ENCODE peak calls at places on chromosomes 16 and 17, in seven cellular contexts. I is activated CD8-positive, alpha-beta memory T cell treated with anti-CD3 and anti-CD28 coated beads for 24 hours; S is stimulated activated CD4-positive, alpha-beta T cell treated with anti-CD3 and anti-CD28 coated beads, Interleukin-15, amount 100 ng/mL, for 24 hours; E is mesenteric fat pad; H is heart left ventricle; N is fibroblast of the aortic adventitia; R is caudate nucleus. M is an unnamed sample.

GRCh38 chr17:33964344-33964979 is 290.6 kb upstream of the CCL2 start:
- DNase-seq in H (no peak), E (no peak), N (no peak), R (no peak), S (no peak), I (no peak), M (no peak)

GRCh38 chr16:20944861-20945390 is 44.4 kb downstream of the LYRM1 start:
- DNase-seq in R (no peak), E (no peak), N (peak; percentile 20), H (no peak), I (peak; percentile 58), S (peak; percentile 63), M (peak; percentile 43)

GRCh38 chr16:19696961-19697360 is 21.1 kb downstream of the KNOP1 start:
- DNase-seq in N (no peak), E (no peak), R (peak; percentile 25), H (no peak), S (no peak), I (no peak), M (no peak)

GRCh38 chr17:77208217-77208808 is 67.5 kb downstream of the SEC14L1 start:
- DNase-seq in N (peak; percentile 66), E (no peak), H (peak; percentile 56), S (no peak), I (no peak), R (peak; percentile 48), M (peak; percentile 56)

GRCh38 chr16:23064642-23065041 is 84.6 kb downstream of the USP31 start:
- DNase-seq in N (no peak), I (no peak), R (no peak), E (no peak), S (no peak), H (no peak), M (peak; percentile 42)

GRCh38 chr17:7885357-7886226 is 3.0 kb upstream of the CHD3 start:
- DNase-seq in N (peak; percentile 18), R (peak; percentile 49), S (peak; percentile 66), E (no peak), I (peak; percentile 83), H (peak; percentile 41), M (peak; percentile 31)

GRCh38 chr16:74321356-74321755 is 24.7 kb downstream of the PSMD7 start:
- DNase-seq in N (no peak), S (no peak), R (no peak), H (no peak), I (no peak), E (peak; percentile 59), M (no peak)

GRCh38 chr17:31269597-31269996 is 27.4 kb downstream of the OMG start:
- DNase-seq in N (peak; percentile 99), H (peak; percentile 13), I (no peak), R (no peak), S (no peak), E (no peak), M (peak; percentile 95)

GRCh38 chr16:21179126-21179982 is 20.9 kb downstream of the LDAF1 start:
- DNase-seq in N (no peak), I (no peak), S (no peak), H (no peak), E (no peak), R (no peak), M (no peak)